ENCODE peak calls at places on chromosomes 4 and X, in four cellular contexts. H, U, I and A are unnamed samples.
A peak's percentile ranks its signal among the peaks of the same experiment; 100 is the strongest.

GRCh38 chrX:39813631-39814246 is 284.0 kb downstream of the BCOR start:
- DNase-seq in H (no peak), U (peak; percentile 41), I (no peak), A (no peak)

GRCh38 chr4:110950721-110951120 is 327.8 kb upstream of the PITX2 start:
- DNase-seq in H (no peak), U (peak; percentile 84), I (no peak), A (no peak)

GRCh38 chrX:49269768-49270248 is at the start of gene PPP1R3F:
- DNase-seq in H (no peak), U (no peak), I (no peak), A (no peak)

GRCh38 chrX:31209005-31209612 is 137.3 kb upstream of the FTHL17 start:
- DNase-seq in H (no peak), U (peak; percentile 48), I (no peak), A (no peak)

GRCh38 chr4:27048350-27049100 is 187.9 kb downstream of the STIM2 start:
- DNase-seq in H (no peak), U (peak; percentile 17), I (peak; percentile 45), A (no peak)

GRCh38 chr4:7103599-7104365 is 35.9 kb upstream of the GRPEL1 start:
- DNase-seq in H (no peak), U (no peak), I (peak; percentile 33), A (no peak)

GRCh38 chr4:25814323-25814722 is 48.5 kb downstream of the SEL1L3 start:
- DNase-seq in H (no peak), U (peak; percentile 70), I (no peak), A (no peak)

GRCh38 chr4:158750379-158750778 is 18.4 kb upstream of the FNIP2 start:
- DNase-seq in H (peak; percentile 92), U (peak; percentile 83), I (no peak), A (no peak)

GRCh38 chrX:102067966-102068723 is 57.3 kb upstream of the TCEAL2 start:
- DNase-seq in H (no peak), U (peak; percentile 27), I (no peak), A (no peak)

GRCh38 chr4:75733369-75733768 is 9.0 kb downstream of the USO1 start:
- DNase-seq in H (no peak), U (peak; percentile 73), I (no peak), A (no peak)

GRCh38 chrX:16114640-16115039 is 8.7 kb upstream of the GRPR start:
- DNase-seq in H (peak; percentile 92), U (peak; percentile 45), I (no peak), A (no peak)

GRCh38 chr4:22901631-22902030 is 208.9 kb downstream of the GBA3 start:
- DNase-seq in H (no peak), U (no peak), I (no peak), A (no peak)